ENCODE peak calls at places on chromosomes 11 and 22, in seven cellular contexts. Y is mesendoderm, W is T-cell, X is retina, C is kidney glomerular epithelial cell, S is suprapubic skin, B is type B pancreatic cell. G is an unnamed sample.

GRCh38 chr22:38083931-38084631 is at the start of gene SLC16A8:
- DNase-seq in X (peak), C (no peak), W (no peak), Y (peak), S (no peak), B (no peak), G (peak)

GRCh38 chr22:43845981-43846380 is 16.3 kb downstream of the SULT4A1 start:
- DNase-seq in X (no peak), C (no peak), B (no peak), Y (no peak), S (no peak), W (no peak), G (no peak)

GRCh38 chr11:9722893-9723292 is 59.0 kb downstream of the SWAP70 start:
- DNase-seq in B (no peak), Y (no peak), X (no peak), C (no peak), S (no peak), W (no peak), G (peak)

GRCh38 chr11:122882809-122883681 is 486 bp downstream of the JHY start:
- DNase-seq in W (peak), B (peak), S (peak), C (peak), Y (peak), X (peak), G (peak)

GRCh38 chr11:1883342-1884122 is 8.2 kb downstream of the PRR33 start:
- DNase-seq in S (peak), W (no peak), X (no peak), B (no peak), Y (no peak), C (no peak), G (no peak)

GRCh38 chr11:69554849-69555248 is 73.4 kb downstream of the LINC01488 start:
- DNase-seq in Y (peak), C (no peak), B (no peak), W (no peak), X (peak), S (no peak), G (no peak)

GRCh38 chr11:30553521-30554110 is 32.5 kb downstream of the MPPED2 start:
- DNase-seq in B (no peak), C (no peak), Y (peak), X (no peak), S (no peak), W (no peak), G (peak)

GRCh38 chr11:13297917-13298356 is 20.3 kb downstream of the BMAL1 start:
- DNase-seq in B (no peak), C (no peak), X (no peak), S (peak), W (no peak), Y (no peak), G (no peak)

GRCh38 chr11:94740083-94740974 is 27.8 kb upstream of the AMOTL1 start:
- DNase-seq in C (no peak), S (no peak), Y (peak), X (peak), W (no peak), B (peak), G (peak)

GRCh38 chr11:122342089-122342749 is 226.2 kb upstream of the BLID start:
- DNase-seq in W (no peak), X (no peak), S (no peak), C (no peak), Y (no peak), B (no peak), G (no peak)

GRCh38 chr11:126109941-126110731 is 47.5 kb upstream of the CDON start:
- DNase-seq in Y (no peak), W (no peak), X (peak), B (no peak), C (peak), S (no peak), G (no peak)

GRCh38 chr11:104836711-104837110 is 61.5 kb downstream of the CASP12 start:
- DNase-seq in Y (no peak), C (no peak), S (no peak), W (no peak), B (no peak), X (no peak), G (no peak)

GRCh38 chr11:116825434-116825833 is 2.3 kb upstream of the APOA4 start:
- DNase-seq in Y (no peak), X (no peak), S (no peak), W (no peak), B (no peak), C (no peak), G (no peak)

GRCh38 chr11:44766112-44766971 is 39.6 kb downstream of the TSPAN18 start:
- DNase-seq in B (no peak), C (no peak), Y (peak), S (peak), W (no peak), X (no peak), G (peak)

GRCh38 chr11:17932472-17932871 is 80.4 kb downstream of the SERGEF start:
- DNase-seq in X (no peak), Y (peak), S (no peak), W (no peak), C (no peak), B (no peak), G (peak)

GRCh38 chr22:38452373-38453064 is 2.5 kb downstream of the KCNJ4 start:
- DNase-seq in Y (no peak), S (no peak), B (no peak), W (no peak), C (no peak), X (no peak), G (peak)

GRCh38 chr11:12007769-12008737 is at the start of gene DKK3:
- DNase-seq in C (no peak), S (peak), Y (peak), W (no peak), X (peak), B (no peak), G (peak)

GRCh38 chr11:3959015-3959917 is 103.8 kb downstream of the STIM1 start:
- DNase-seq in C (peak), S (no peak), B (no peak), X (no peak), Y (peak), W (no peak), G (peak)

GRCh38 chr11:19242184-19242932 is 1.6 kb upstream of the E2F8 start:
- DNase-seq in C (no peak), B (no peak), Y (peak), S (no peak), W (no peak), X (peak), G (peak)

GRCh38 chr11:121886005-121886739 is 229.8 kb downstream of the BLID start:
- DNase-seq in X (peak), B (no peak), Y (no peak), C (no peak), S (no peak), W (no peak), G (no peak)

GRCh38 chr11:4086584-4087353 is 7.8 kb upstream of the RRM1 start:
- DNase-seq in B (no peak), Y (no peak), X (no peak), W (no peak), S (no peak), C (no peak), G (no peak)

GRCh38 chr11:10628506-10629236 is 60.2 kb upstream of the LYVE1 start:
- DNase-seq in B (no peak), Y (no peak), W (peak), S (no peak), X (no peak), C (no peak), G (no peak)

GRCh38 chr22:46618667-46619066 is 1.5 kb upstream of the GRAMD4 start:
- DNase-seq in Y (no peak), C (no peak), W (no peak), B (no peak), X (no peak), S (no peak), G (no peak)

GRCh38 chr11:62108017-62108750 is 15.6 kb upstream of the INCENP start:
- DNase-seq in W (peak), Y (peak), S (no peak), X (peak), B (no peak), C (peak), G (peak)

GRCh38 chr11:12147827-12148226 is 37.4 kb downstream of the MICAL2 start:
- DNase-seq in W (no peak), S (no peak), B (no peak), Y (no peak), X (no peak), C (no peak), G (no peak)

GRCh38 chr11:71437879-71438278 is 10.3 kb downstream of the DHCR7 start:
- DNase-seq in S (no peak), W (no peak), B (no peak), X (no peak), C (no peak), Y (no peak), G (no peak)

GRCh38 chr22:19607198-19608113 is 83.2 kb upstream of the CLDN5 start:
- DNase-seq in C (no peak), Y (no peak), B (no peak), X (no peak), W (peak), S (no peak), G (peak)

GRCh38 chr11:32931605-32932004 is 39.0 kb downstream of the QSER1 start:
- DNase-seq in Y (no peak), C (no peak), X (no peak), B (no peak), W (no peak), S (no peak), G (no peak)

GRCh38 chr11:70871881-70872280 is 380.5 kb downstream of the SHANK2 start:
- DNase-seq in B (no peak), S (no peak), Y (no peak), C (peak), W (no peak), X (no peak), G (no peak)

GRCh38 chr11:112096194-112096593 is 9.5 kb downstream of the SDHD start:
- DNase-seq in X (no peak), C (no peak), Y (no peak), S (no peak), W (no peak), B (no peak), G (no peak)

GRCh38 chr22:22103078-22103593 is 120.5 kb upstream of the TOP3B start:
- DNase-seq in Y (peak), B (no peak), W (no peak), C (no peak), S (no peak), X (no peak), G (peak)

GRCh38 chr22:28629420-28630184 is 50.0 kb downstream of the TTC28 start:
- DNase-seq in Y (peak), C (no peak), S (no peak), W (no peak), X (peak), B (no peak), G (peak)

GRCh38 chr22:48919187-48919590 is 908.5 kb downstream of the BRD1 start:
- DNase-seq in B (no peak), Y (no peak), X (peak), S (no peak), W (no peak), C (no peak), G (no peak)

GRCh38 chr11:76233936-76234703 is 27.8 kb upstream of the WNT11 start:
- DNase-seq in W (no peak), Y (no peak), C (no peak), X (no peak), S (peak), B (no peak), G (peak)